ENCODE peak calls at places on chromosomes 7 and 10, in five cellular contexts. G, K, T, I and H are unnamed samples.

GRCh38 chr10:14491814-14492213 is 161.1 kb upstream of the FRMD4A start:
- DNase-seq in T (no peak), G (no peak), K (no peak), I (no peak), H (no peak)

GRCh38 chr7:156823441-156823840 is 69.5 kb downstream of the LMBR1 start:
- DNase-seq in K (no peak), G (no peak), T (no peak), I (no peak), H (no peak)

GRCh38 chr7:140300263-140301131 is 97.8 kb downstream of the SLC37A3 start:
- DNase-seq in T (no peak), G (peak; percentile 74), I (no peak), K (no peak), H (no peak)

GRCh38 chr7:106625678-106626301 is 35.2 kb downstream of the CCDC71L start:
- DNase-seq in I (no peak), G (no peak), K (no peak), T (no peak), H (no peak)

GRCh38 chr7:139691253-139691781 is 86.5 kb downstream of the HIPK2 start:
- DNase-seq in K (no peak), I (no peak), T (no peak), G (no peak), H (no peak)

GRCh38 chr10:44759122-44759521 is 152.0 kb upstream of the TMEM72 start:
- DNase-seq in K (no peak), T (no peak), I (no peak), G (no peak), H (no peak)

GRCh38 chr7:131482800-131483199 is 73.6 kb downstream of the PODXL start:
- DNase-seq in K (no peak), I (no peak), T (no peak), G (no peak), H (no peak)

GRCh38 chr7:111098011-111098925 is 7.3 kb downstream of the LRRN3 start:
- DNase-seq in K (no peak), T (no peak), I (peak; percentile 73), G (no peak), H (no peak)

GRCh38 chr10:62103857-62104256 is 164.8 kb downstream of the RTKN2 start:
- DNase-seq in G (no peak), T (no peak), I (no peak), K (no peak), H (no peak)

GRCh38 chr7:92783260-92783911 is 53.0 kb downstream of the CDK6 start:
- DNase-seq in I (no peak), T (no peak), G (no peak), K (no peak), H (no peak)

GRCh38 chr10:3785849-3786290 is 861 bp upstream of the KLF6 start:
- DNase-seq in T (no peak), G (no peak), I (peak; percentile 35), K (peak; percentile 56), H (no peak)

GRCh38 chr10:118449521-118449920 is 107.4 kb upstream of the FAM204A start:
- DNase-seq in I (no peak), T (no peak), K (no peak), G (no peak), H (no peak)

GRCh38 chr10:101018600-101019439 is 12.1 kb downstream of the PDZD7 start:
- DNase-seq in K (peak; percentile 46), G (peak; percentile 95), T (peak; percentile 68), I (peak; percentile 76), H (no peak)

GRCh38 chr10:91805110-91805825 is 7.0 kb downstream of the TNKS2 start:
- DNase-seq in T (no peak), K (no peak), G (no peak), I (no peak), H (no peak)

GRCh38 chr7:43211276-43211675 is 98.8 kb downstream of the HECW1 start:
- DNase-seq in K (no peak), T (no peak), I (no peak), G (no peak), H (no peak)

GRCh38 chr7:47357863-47358262 is 224.0 kb downstream of the TNS3 start:
- DNase-seq in T (no peak), I (no peak), G (peak; percentile 14), K (no peak), H (no peak)

GRCh38 chr7:79622781-79623180 is 169.3 kb upstream of the MAGI2 start:
- DNase-seq in T (no peak), I (no peak), K (no peak), G (no peak), H (no peak)

GRCh38 chr10:62934258-62934657 is 118.1 kb upstream of the EGR2 start:
- DNase-seq in T (no peak), G (no peak), K (no peak), I (no peak), H (no peak)

GRCh38 chr10:59905066-59905734 is 1.2 kb downstream of the CCDC6 start:
- DNase-seq in G (no peak), K (peak; percentile 11), I (peak; percentile 23), T (no peak), H (no peak)

GRCh38 chr7:75798770-75799169 is 14.8 kb downstream of the CCL24 start:
- DNase-seq in T (no peak), G (no peak), K (no peak), I (no peak), H (no peak)

GRCh38 chr7:64880322-64881297 is 22.5 kb upstream of the ZNF273 start:
- DNase-seq in T (no peak), K (no peak), I (no peak), G (no peak), H (no peak)

GRCh38 chr7:142303650-142304049 is 45.8 kb upstream of the PRSS58 start:
- DNase-seq in I (peak; percentile 33), G (no peak), K (no peak), T (no peak), H (no peak)

GRCh38 chr10:78514459-78514858 is 480.8 kb downstream of the RPS24 start:
- DNase-seq in K (no peak), T (no peak), I (no peak), G (peak; percentile 55), H (no peak)

GRCh38 chr10:53005612-53006325 is 233.2 kb upstream of the MBL2 start:
- DNase-seq in G (no peak), I (no peak), K (no peak), T (no peak), H (no peak)

GRCh38 chr7:94324380-94325120 is 70.1 kb upstream of the COL1A2 start:
- DNase-seq in I (no peak), G (no peak), K (no peak), T (no peak), H (no peak)

GRCh38 chr10:89167915-89168314 is 39.2 kb downstream of the CH25H start:
- DNase-seq in T (no peak), K (no peak), G (no peak), I (no peak), H (no peak)

GRCh38 chr7:20064181-20064970 is 152.8 kb downstream of the MACC1 start:
- DNase-seq in K (peak; percentile 88), T (no peak), G (no peak), I (no peak), H (peak; percentile 70)

GRCh38 chr10:121087688-121088087 is 236.5 kb downstream of the WDR11 start:
- DNase-seq in K (no peak), G (no peak), T (no peak), I (no peak), H (no peak)

GRCh38 chr10:36021096-36021495 is 379.0 kb upstream of the FZD8 start:
- DNase-seq in T (no peak), I (no peak), K (no peak), G (no peak), H (no peak)

GRCh38 chr10:50216894-50217293 is 34.4 kb downstream of the ASAH2 start:
- DNase-seq in G (no peak), T (no peak), K (no peak), I (no peak), H (no peak)

GRCh38 chr7:7098280-7098818 is 84.0 kb upstream of the C1GALT1 start:
- DNase-seq in I (no peak), T (no peak), G (no peak), K (no peak), H (no peak)

GRCh38 chr10:127762925-127763324 is 25.9 kb downstream of the FOXI2 start:
- DNase-seq in K (no peak), I (no peak), T (no peak), G (no peak), H (no peak)